ENCODE peak calls at places on chromosomes 3 and 15, in six cellular contexts. Z is brain microvascular endothelial cell; P is cardiac fibroblast; I is activated CD4-positive, alpha-beta T cell treated with anti-CD3 and anti-CD28 coated beads, Interleukin-2, amount 10 ng/mL, durations not matched to agents 7 days and 5 days; M is progenitor cell of endocrine pancreas; U is activated CD4-positive, CD25-positive, alpha-beta regulatory T cell treated with anti-CD3 and anti-CD28 coated beads, Interleukin-2, amount 50 U/mL, for 72 hours. R is an unnamed sample.

GRCh38 chr3:99753268-99753975 is 64.2 kb upstream of the CMSS1 start:
- DNase-seq in Z (peak; percentile 69), P (peak; percentile 87), I (peak; percentile 27), M (no peak), U (no peak), R (peak; percentile 82)

GRCh38 chr15:36400936-36401585 is 178.4 kb upstream of the CDIN1 start:
- DNase-seq in Z (no peak), P (peak; percentile 25), I (no peak), M (no peak), U (no peak), R (no peak)

GRCh38 chr15:59401810-59402569 is 29.3 kb upstream of the MYO1E start:
- DNase-seq in Z (no peak), P (no peak), I (no peak), M (no peak), U (no peak), R (no peak)

GRCh38 chr3:127720161-127720823 is 47.5 kb downstream of the ABTB1 start:
- DNase-seq in Z (no peak), P (no peak), I (no peak), M (no peak), U (no peak), R (no peak)

GRCh38 chr15:86021281-86022264 is 58.1 kb upstream of the AGBL1 start:
- DNase-seq in Z (no peak), P (no peak), I (no peak), M (no peak), U (no peak), R (peak; percentile 50)

GRCh38 chr3:25097023-25097422 is 331.0 kb upstream of the RARB start:
- DNase-seq in Z (no peak), P (no peak), I (no peak), M (no peak), U (no peak), R (no peak)

GRCh38 chr3:23129817-23130216 is 73.3 kb upstream of the UBE2E2 start:
- DNase-seq in Z (no peak), P (no peak), I (no peak), M (no peak), U (no peak), R (peak; percentile 86)

GRCh38 chr15:74695597-74696397 is at the start of gene EDC3:
- DNase-seq in Z (peak; percentile 80), P (peak; percentile 82), I (peak; percentile 90), M (peak; percentile 72), U (peak; percentile 81), R (peak; percentile 85)

GRCh38 chr15:92801774-92802464 is 98.2 kb upstream of the CHD2 start:
- DNase-seq in Z (peak; percentile 87), P (peak; percentile 91), I (no peak), M (no peak), U (no peak), R (peak; percentile 72)

GRCh38 chr15:96273317-96274086 is 57.0 kb upstream of the NR2F2 start:
- DNase-seq in Z (peak; percentile 100), P (peak; percentile 97), I (no peak), M (no peak), U (no peak), R (peak; percentile 98)

GRCh38 chr3:144585408-144585807 is 613.8 kb downstream of the DIPK2A start:
- DNase-seq in Z (no peak), P (no peak), I (no peak), M (no peak), U (no peak), R (no peak)

GRCh38 chr15:39593071-39594055 is 12.5 kb downstream of the THBS1 start:
- DNase-seq in Z (no peak), P (peak; percentile 25), I (no peak), M (no peak), U (no peak), R (peak; percentile 1)

GRCh38 chr3:197331131-197331530 is 32.7 kb upstream of the DLG1 start:
- DNase-seq in Z (no peak), P (peak; percentile 22), I (no peak), M (no peak), U (no peak), R (peak; percentile 23)

GRCh38 chr3:62462097-62462789 is 88.9 kb upstream of the FEZF2 start:
- DNase-seq in Z (no peak), P (no peak), I (no peak), M (no peak), U (no peak), R (no peak)

GRCh38 chr3:34886443-34886842 is 752.9 kb upstream of the ARPP21 start:
- DNase-seq in Z (no peak), P (no peak), I (no peak), M (no peak), U (no peak), R (no peak)

GRCh38 chr15:70258369-70259029 is 160.8 kb upstream of the TLE3 start:
- DNase-seq in Z (no peak), P (no peak), I (peak; percentile 75), M (no peak), U (peak; percentile 75), R (no peak)

GRCh38 chr3:111845996-111846395 is 13.1 kb upstream of the PHLDB2 start:
- DNase-seq in Z (peak; percentile 39), P (peak; percentile 59), I (no peak), M (no peak), U (no peak), R (no peak)

GRCh38 chr3:13186416-13186815 is 113.2 kb upstream of the IQSEC1 start:
- DNase-seq in Z (no peak), P (no peak), I (no peak), M (no peak), U (no peak), R (no peak)

GRCh38 chr3:11803977-11804903 is 42.4 kb downstream of the TAMM41 start:
- DNase-seq in Z (peak; percentile 47), P (peak; percentile 73), I (peak; percentile 60), M (peak; percentile 11), U (no peak), R (peak; percentile 67)

GRCh38 chr15:98927990-98928389 is 79.6 kb downstream of the PGPEP1L start:
- DNase-seq in Z (no peak), P (no peak), I (no peak), M (no peak), U (no peak), R (no peak)

GRCh38 chr3:11514191-11514770 is 129.4 kb downstream of the VGLL4 start:
- DNase-seq in Z (peak; percentile 91), P (peak; percentile 92), I (no peak), M (no peak), U (no peak), R (peak; percentile 88)

GRCh38 chr15:29242466-29243242 is 27.0 kb downstream of the NSMCE3 start:
- DNase-seq in Z (peak; percentile 19), P (no peak), I (no peak), M (no peak), U (no peak), R (no peak)

GRCh38 chr3:119562307-119562961 is 3.0 kb upstream of the CD80 start:
- DNase-seq in Z (no peak), P (no peak), I (peak; percentile 15), M (no peak), U (no peak), R (no peak)

GRCh38 chr15:62896969-62897486 is 145.5 kb upstream of the TPM1 start:
- DNase-seq in Z (peak; percentile 100), P (peak; percentile 100), I (no peak), M (no peak), U (no peak), R (peak; percentile 97)

GRCh38 chr15:62558640-62559039 is 393.6 kb upstream of the C2CD4B start:
- DNase-seq in Z (no peak), P (peak; percentile 1), I (no peak), M (no peak), U (no peak), R (no peak)

GRCh38 chr15:94397377-94397776 is 166.0 kb downstream of the MCTP2 start:
- DNase-seq in Z (no peak), P (peak; percentile 6), I (no peak), M (no peak), U (no peak), R (no peak)

GRCh38 chr3:183764854-183765731 is 60.3 kb downstream of the MAP6D1 start:
- DNase-seq in Z (peak; percentile 80), P (peak; percentile 87), I (no peak), M (no peak), U (no peak), R (peak; percentile 44)

GRCh38 chr3:118980832-118981231 is 53.8 kb downstream of the IGSF11 start:
- DNase-seq in Z (no peak), P (no peak), I (no peak), M (no peak), U (no peak), R (no peak)

GRCh38 chr3:158098834-158099424 is 7.3 kb downstream of the SHOX2 start:
- DNase-seq in Z (no peak), P (no peak), I (no peak), M (no peak), U (no peak), R (no peak)

GRCh38 chr15:38427380-38427779 is 26.5 kb upstream of the FAM98B start:
- DNase-seq in Z (no peak), P (no peak), I (peak; percentile 12), M (no peak), U (no peak), R (no peak)

GRCh38 chr3:50220109-50220508 is 15.0 kb downstream of the SLC38A3 start:
- DNase-seq in Z (no peak), P (no peak), I (no peak), M (no peak), U (no peak), R (no peak)

GRCh38 chr15:68385671-68386586 is 46.0 kb downstream of the ITGA11 start:
- DNase-seq in Z (no peak), P (no peak), I (no peak), M (no peak), U (no peak), R (no peak)

GRCh38 chr15:101048191-101049011 is 129.2 kb downstream of the LRRK1 start:
- DNase-seq in Z (no peak), P (no peak), I (peak; percentile 3), M (peak; percentile 4), U (no peak), R (no peak)

GRCh38 chr3:180430896-180431295 is 171.1 kb upstream of the TTC14 start:
- DNase-seq in Z (no peak), P (peak; percentile 58), I (no peak), M (no peak), U (no peak), R (no peak)

GRCh38 chr3:6739288-6739687 is 121.6 kb upstream of the GRM7 start:
- DNase-seq in Z (no peak), P (no peak), I (no peak), M (no peak), U (no peak), R (no peak)

GRCh38 chr15:100705065-100705464 is 102.7 kb downstream of the ASB7 start:
- DNase-seq in Z (no peak), P (no peak), I (no peak), M (no peak), U (no peak), R (no peak)